ENCODE peak calls at places on chromosomes 11 and 22, in five cellular contexts. One of them, this sample, is unnamed.

GRCh38 chr11:130042093-130042591 is 27.6 kb upstream of the APLP2 start:
- DNase-seq in BJ: peak; percentile 71
- DNase-seq in lower lobe of right lung: no peak
- DNase-seq in body of pancreas: no peak
- DNase-seq in AG04450: peak; percentile 89
- DNase-seq in this sample: no peak

GRCh38 chr11:129223701-129224149 is 31.6 kb upstream of the ARHGAP32 start:
- DNase-seq in lower lobe of right lung: no peak
- DNase-seq in body of pancreas: no peak
- DNase-seq in AG04450: no peak
- DNase-seq in BJ: peak; percentile 26
- DNase-seq in this sample: no peak

GRCh38 chr11:127461575-127462344 is 461.2 kb upstream of the KIRREL3 start:
- DNase-seq in body of pancreas: no peak
- DNase-seq in lower lobe of right lung: no peak
- DNase-seq in BJ: no peak
- DNase-seq in AG04450: no peak
- DNase-seq in this sample: no peak

GRCh38 chr11:86629070-86629706 is 43.2 kb downstream of the ME3 start:
- DNase-seq in lower lobe of right lung: no peak
- DNase-seq in BJ: no peak
- DNase-seq in AG04450: no peak
- DNase-seq in body of pancreas: peak; percentile 46
- DNase-seq in this sample: no peak

GRCh38 chr11:45333506-45333971 is 47.4 kb upstream of the SYT13 start:
- DNase-seq in body of pancreas: peak; percentile 67
- DNase-seq in lower lobe of right lung: no peak
- DNase-seq in AG04450: no peak
- DNase-seq in BJ: no peak
- DNase-seq in this sample: peak; percentile 27

GRCh38 chr11:29263971-29264682 is 752.7 kb downstream of the KCNA4 start:
- DNase-seq in body of pancreas: no peak
- DNase-seq in lower lobe of right lung: no peak
- DNase-seq in AG04450: no peak
- DNase-seq in BJ: no peak
- DNase-seq in this sample: no peak

GRCh38 chr11:6397156-6397555 is 6.9 kb downstream of the SMPD1 start:
- DNase-seq in AG04450: no peak
- DNase-seq in body of pancreas: no peak
- DNase-seq in BJ: no peak
- DNase-seq in lower lobe of right lung: no peak
- DNase-seq in this sample: no peak

GRCh38 chr11:82732348-82732733 is 1.3 kb downstream of the FAM181B start:
- DNase-seq in body of pancreas: peak; percentile 23
- DNase-seq in AG04450: no peak
- DNase-seq in lower lobe of right lung: no peak
- DNase-seq in BJ: no peak
- DNase-seq in this sample: no peak

GRCh38 chr22:41964106-41964494 is 5.1 kb upstream of the SEPTIN3 start:
- DNase-seq in BJ: no peak
- DNase-seq in lower lobe of right lung: no peak
- DNase-seq in body of pancreas: no peak
- DNase-seq in AG04450: no peak
- DNase-seq in this sample: no peak

GRCh38 chr22:19806213-19807160 is 45.9 kb downstream of the TBX1 start:
- DNase-seq in BJ: no peak
- DNase-seq in AG04450: no peak
- DNase-seq in body of pancreas: peak; percentile 29
- DNase-seq in lower lobe of right lung: peak; percentile 82
- DNase-seq in this sample: peak; percentile 89

GRCh38 chr22:50713571-50714056 is 24.4 kb upstream of the ACR start:
- DNase-seq in AG04450: no peak
- DNase-seq in lower lobe of right lung: peak; percentile 7
- DNase-seq in body of pancreas: peak; percentile 39
- DNase-seq in BJ: no peak
- DNase-seq in this sample: no peak

GRCh38 chr22:18970948-18971315 is 34.8 kb upstream of the PRODH start:
- DNase-seq in BJ: no peak
- DNase-seq in body of pancreas: no peak
- DNase-seq in AG04450: no peak
- DNase-seq in lower lobe of right lung: no peak
- DNase-seq in this sample: no peak

GRCh38 chr11:73059915-73060314 is 82.2 kb downstream of the FCHSD2 start:
- DNase-seq in BJ: no peak
- DNase-seq in AG04450: no peak
- DNase-seq in body of pancreas: no peak
- DNase-seq in lower lobe of right lung: no peak
- DNase-seq in this sample: no peak

GRCh38 chr22:49295465-49295743 is 532.3 kb downstream of the BRD1 start:
- DNase-seq in AG04450: no peak
- DNase-seq in BJ: no peak
- DNase-seq in lower lobe of right lung: no peak
- DNase-seq in body of pancreas: no peak
- DNase-seq in this sample: no peak

GRCh38 chr11:132186699-132187098 is 816.3 kb downstream of the NTM start:
- DNase-seq in lower lobe of right lung: no peak
- DNase-seq in AG04450: no peak
- DNase-seq in BJ: no peak
- DNase-seq in body of pancreas: no peak
- DNase-seq in this sample: no peak

GRCh38 chr11:35304393-35304790 is 115.0 kb downstream of the SLC1A2 start:
- DNase-seq in BJ: no peak
- DNase-seq in AG04450: no peak
- DNase-seq in body of pancreas: no peak
- DNase-seq in lower lobe of right lung: no peak
- DNase-seq in this sample: peak; percentile 11

GRCh38 chr11:59708537-59708936 is 5.1 kb downstream of the OR10V1 start:
- DNase-seq in body of pancreas: no peak
- DNase-seq in BJ: no peak
- DNase-seq in AG04450: no peak
- DNase-seq in lower lobe of right lung: no peak
- DNase-seq in this sample: no peak

GRCh38 chr11:46066335-46066734 is 54.9 kb downstream of the PHF21A start:
- DNase-seq in lower lobe of right lung: no peak
- DNase-seq in BJ: no peak
- DNase-seq in body of pancreas: no peak
- DNase-seq in AG04450: no peak
- DNase-seq in this sample: no peak

GRCh38 chr11:22832315-22833041 is 2.9 kb upstream of the SVIP start:
- DNase-seq in lower lobe of right lung: no peak
- DNase-seq in BJ: no peak
- DNase-seq in AG04450: no peak
- DNase-seq in body of pancreas: no peak
- DNase-seq in this sample: no peak

GRCh38 chr11:74952752-74953151 is 3.7 kb downstream of the SPCS2 start:
- DNase-seq in AG04450: no peak
- DNase-seq in body of pancreas: no peak
- DNase-seq in BJ: no peak
- DNase-seq in lower lobe of right lung: no peak
- DNase-seq in this sample: no peak

GRCh38 chr11:1193326-1194230 is 29.3 kb upstream of the MUC5B start:
- DNase-seq in body of pancreas: peak; percentile 4
- DNase-seq in AG04450: no peak
- DNase-seq in BJ: no peak
- DNase-seq in lower lobe of right lung: peak; percentile 38
- DNase-seq in this sample: no peak

GRCh38 chr11:126918556-126918955 is 82.0 kb downstream of the KIRREL3 start:
- DNase-seq in body of pancreas: no peak
- DNase-seq in AG04450: no peak
- DNase-seq in lower lobe of right lung: no peak
- DNase-seq in BJ: no peak
- DNase-seq in this sample: no peak

GRCh38 chr11:110069158-110069737 is 23.9 kb upstream of the ZC3H12C start:
- DNase-seq in AG04450: no peak
- DNase-seq in body of pancreas: peak; percentile 51
- DNase-seq in BJ: no peak
- DNase-seq in lower lobe of right lung: peak; percentile 62
- DNase-seq in this sample: no peak

GRCh38 chr11:43988040-43988793 is 45.8 kb downstream of the C11orf96 start:
- DNase-seq in AG04450: no peak
- DNase-seq in lower lobe of right lung: no peak
- DNase-seq in body of pancreas: no peak
- DNase-seq in BJ: no peak
- DNase-seq in this sample: no peak

GRCh38 chr22:19442166-19442565 is 5.3 kb downstream of the C22orf39 start:
- DNase-seq in lower lobe of right lung: no peak
- DNase-seq in BJ: no peak
- DNase-seq in AG04450: no peak
- DNase-seq in body of pancreas: no peak
- DNase-seq in this sample: no peak

GRCh38 chr11:122910775-122911174 is 28.2 kb downstream of the JHY start:
- DNase-seq in body of pancreas: no peak
- DNase-seq in lower lobe of right lung: no peak
- DNase-seq in AG04450: no peak
- DNase-seq in BJ: no peak
- DNase-seq in this sample: no peak
- TF ChIP-seq CTCF in body of pancreas: no peak
- TF ChIP-seq CTCF in lower lobe of right lung: no peak
- TF ChIP-seq CTCF in AG04450: peak; percentile 36
- TF ChIP-seq CTCF in BJ: peak; percentile 35
- TF ChIP-seq CTCF in this sample: no peak

GRCh38 chr22:43923191-43923590 is 414 bp upstream of the PNPLA3 start:
- DNase-seq in BJ: no peak
- DNase-seq in lower lobe of right lung: no peak
- DNase-seq in AG04450: no peak
- DNase-seq in body of pancreas: peak; percentile 11
- DNase-seq in this sample: no peak

GRCh38 chr22:43919106-43919965 is 4.3 kb upstream of the PNPLA3 start:
- DNase-seq in body of pancreas: peak; percentile 58
- DNase-seq in AG04450: no peak
- DNase-seq in BJ: no peak
- DNase-seq in lower lobe of right lung: no peak
- DNase-seq in this sample: no peak

GRCh38 chr22:43923631-43924548 is at the start of gene PNPLA3:
- DNase-seq in body of pancreas: peak; percentile 94
- DNase-seq in AG04450: peak; percentile 50
- DNase-seq in lower lobe of right lung: peak; percentile 91
- DNase-seq in BJ: no peak
- DNase-seq in this sample: peak; percentile 95

GRCh38 chr22:43921361-43921760 is 2.2 kb upstream of the PNPLA3 start:
- DNase-seq in BJ: peak; percentile 40
- DNase-seq in body of pancreas: no peak
- DNase-seq in lower lobe of right lung: no peak
- DNase-seq in AG04450: no peak
- DNase-seq in this sample: peak; percentile 81

GRCh38 chr22:43922123-43922522 is 1.5 kb upstream of the PNPLA3 start:
- DNase-seq in body of pancreas: no peak
- DNase-seq in AG04450: no peak
- DNase-seq in BJ: no peak
- DNase-seq in lower lobe of right lung: no peak
- DNase-seq in this sample: peak; percentile 15
- TF ChIP-seq CTCF in body of pancreas: no peak
- TF ChIP-seq CTCF in AG04450: peak; percentile 13
- TF ChIP-seq CTCF in BJ: peak; percentile 16
- TF ChIP-seq CTCF in lower lobe of right lung: no peak
- TF ChIP-seq CTCF in this sample: no peak

GRCh38 chr22:35841907-35842518 is 124.3 kb downstream of the APOL5 start:
- DNase-seq in AG04450: no peak
- DNase-seq in lower lobe of right lung: no peak
- DNase-seq in BJ: no peak
- DNase-seq in body of pancreas: no peak
- DNase-seq in this sample: no peak

GRCh38 chr22:35835998-35836691 is 118.5 kb downstream of the APOL5 start:
- DNase-seq in body of pancreas: peak; percentile 58
- DNase-seq in lower lobe of right lung: no peak
- DNase-seq in BJ: peak; percentile 72
- DNase-seq in AG04450: peak; percentile 52
- DNase-seq in this sample: peak; percentile 35

GRCh38 chr22:35837328-35837727 is 119.7 kb downstream of the APOL5 start:
- DNase-seq in body of pancreas: no peak
- DNase-seq in AG04450: no peak
- DNase-seq in BJ: no peak
- DNase-seq in lower lobe of right lung: no peak
- DNase-seq in this sample: no peak

GRCh38 chr22:35839811-35840739 is 122.4 kb downstream of the APOL5 start:
- DNase-seq in AG04450: peak; percentile 96
- DNase-seq in lower lobe of right lung: peak; percentile 84
- DNase-seq in body of pancreas: peak; percentile 87
- DNase-seq in BJ: peak; percentile 82
- DNase-seq in this sample: peak; percentile 84

DNA sequence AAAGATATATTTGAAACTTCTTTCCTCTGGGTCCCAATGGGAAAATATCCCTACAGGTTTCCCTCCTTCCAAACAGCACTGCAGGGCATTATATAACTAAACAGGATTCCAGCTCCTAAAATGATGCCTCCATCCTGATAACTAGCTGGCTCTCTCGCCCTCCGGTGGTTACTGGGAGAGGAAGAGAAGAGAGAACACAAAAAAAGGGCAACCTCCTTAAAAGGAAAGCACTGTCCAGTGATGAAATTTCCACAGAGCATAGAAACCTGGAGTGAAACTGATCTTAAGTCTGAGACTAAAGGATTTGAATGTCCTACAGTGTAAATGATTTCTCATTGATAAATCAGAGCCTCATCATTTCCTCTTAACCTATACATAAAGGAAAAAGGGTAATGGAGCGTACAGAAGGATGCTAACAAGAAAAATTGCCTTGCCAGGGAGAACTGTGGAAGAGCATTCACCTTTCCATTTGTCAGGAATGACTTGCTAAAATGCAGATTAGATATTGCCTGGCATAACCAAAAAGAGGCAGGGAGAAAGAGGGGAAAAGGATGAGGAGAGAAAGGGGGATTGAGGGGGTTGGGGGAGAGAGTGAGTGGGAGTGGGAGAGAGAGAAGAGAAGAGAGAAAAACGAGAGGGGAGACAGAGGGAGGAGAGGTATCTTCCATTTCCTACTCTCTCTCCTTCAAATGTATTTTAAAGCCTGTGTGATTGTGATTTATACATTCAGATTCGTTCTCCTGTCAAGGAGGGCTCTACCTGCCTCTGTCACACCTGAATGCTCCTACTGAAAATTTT is 121.4 kb downstream of the APOL5 start:
- DNase-seq in body of pancreas: peak; percentile 17
- DNase-seq in AG04450: peak; percentile 50
- DNase-seq in lower lobe of right lung: no peak
- DNase-seq in BJ: no peak
- DNase-seq in this sample: peak; percentile 27
- TF ChIP-seq CTCF in body of pancreas: no peak
- TF ChIP-seq CTCF in AG04450: peak; percentile 64
- TF ChIP-seq CTCF in lower lobe of right lung: peak; percentile 31
- TF ChIP-seq CTCF in BJ: peak; percentile 70
- TF ChIP-seq CTCF in this sample: no peak

GRCh38 chr11:61571869-61572268 is 9.0 kb downstream of the SYT7 start:
- DNase-seq in lower lobe of right lung: no peak
- DNase-seq in AG04450: no peak
- DNase-seq in BJ: no peak
- DNase-seq in body of pancreas: no peak
- DNase-seq in this sample: no peak

GRCh38 chr11:61571337-61571736 is 9.5 kb downstream of the SYT7 start:
- DNase-seq in BJ: no peak
- DNase-seq in body of pancreas: no peak
- DNase-seq in AG04450: no peak
- DNase-seq in lower lobe of right lung: no peak
- DNase-seq in this sample: no peak

GRCh38 chr11:61569701-61570100 is 11.2 kb downstream of the SYT7 start:
- DNase-seq in BJ: no peak
- DNase-seq in lower lobe of right lung: no peak
- DNase-seq in AG04450: no peak
- DNase-seq in body of pancreas: no peak
- DNase-seq in this sample: no peak

GRCh38 chr11:61564936-61565696 is 15.8 kb downstream of the SYT7 start:
- DNase-seq in body of pancreas: no peak
- DNase-seq in AG04450: no peak
- DNase-seq in lower lobe of right lung: no peak
- DNase-seq in BJ: no peak
- DNase-seq in this sample: no peak

GRCh38 chr11:61567286-61568061 is 13.4 kb downstream of the SYT7 start:
- DNase-seq in BJ: no peak
- DNase-seq in lower lobe of right lung: peak; percentile 80
- DNase-seq in body of pancreas: peak; percentile 83
- DNase-seq in AG04450: peak; percentile 21
- DNase-seq in this sample: peak; percentile 86
- TF ChIP-seq CTCF in BJ: peak; percentile 23
- TF ChIP-seq CTCF in lower lobe of right lung: peak; percentile 41
- TF ChIP-seq CTCF in body of pancreas: peak; percentile 26
- TF ChIP-seq CTCF in AG04450: peak; percentile 43
- TF ChIP-seq CTCF in this sample: peak; percentile 84